ENCODE peak calls at places on chromosomes 3 and 15, in ten cellular contexts. X, C, A, V, J, M, I, Y, B and H are unnamed samples.

GRCh38 chr3:120767106-120767505 is 24.6 kb downstream of the GTF2E1 start:
- DNase-seq in I (no peak), B (no peak), A (no peak), C (no peak), X (no peak), J (no peak), M (no peak), V (peak; percentile 71), Y (peak; percentile 37), H (no peak)

GRCh38 chr3:165459924-165460540 is 263.8 kb upstream of the SLITRK3 start:
- DNase-seq in C (no peak), J (no peak), Y (no peak), A (no peak), I (peak; percentile 41), M (no peak), B (no peak), X (no peak), V (no peak), H (no peak)

GRCh38 chr15:41690636-41691035 is 30.4 kb downstream of the MGA start:
- DNase-seq in M (no peak), V (no peak), A (no peak), I (no peak), J (no peak), C (no peak), X (no peak), B (no peak), Y (no peak), H (no peak)

GRCh38 chr3:46759239-46760152 is 41.8 kb upstream of the PRSS50 start:
- DNase-seq in I (no peak), J (no peak), X (no peak), V (no peak), M (no peak), A (no peak), C (no peak), B (no peak), Y (no peak), H (no peak)

GRCh38 chr3:160574636-160575035 is 9.3 kb upstream of the KPNA4 start:
- DNase-seq in J (no peak), X (no peak), C (no peak), A (no peak), M (no peak), V (no peak), Y (no peak), B (no peak), I (no peak), H (no peak)

GRCh38 chr15:68444336-68444735 is 12.4 kb upstream of the ITGA11 start:
- DNase-seq in Y (no peak), M (no peak), X (no peak), B (no peak), A (no peak), J (no peak), C (no peak), V (no peak), I (no peak), H (no peak)

GRCh38 chr15:72507402-72507801 is 33.3 kb downstream of the ARIH1 start:
- DNase-seq in A (no peak), C (no peak), X (no peak), B (no peak), V (no peak), I (no peak), J (no peak), Y (no peak), M (no peak), H (no peak)

GRCh38 chr15:85443593-85444328 is 63.4 kb downstream of the AKAP13 start:
- DNase-seq in J (no peak), X (no peak), I (peak; percentile 88), C (no peak), A (peak; percentile 47), V (peak; percentile 70), B (no peak), M (peak; percentile 33), Y (no peak), H (no peak)

GRCh38 chr3:94252316-94252715 is 189.5 kb downstream of the NSUN3 start:
- DNase-seq in Y (no peak), M (no peak), V (no peak), J (no peak), C (no peak), B (no peak), X (no peak), I (no peak), A (no peak), H (no peak)

GRCh38 chr3:94246136-94246535 is 183.3 kb downstream of the NSUN3 start:
- DNase-seq in V (no peak), J (no peak), Y (no peak), X (no peak), M (peak; percentile 45), B (no peak), C (no peak), A (no peak), I (no peak), H (no peak)

DNA sequence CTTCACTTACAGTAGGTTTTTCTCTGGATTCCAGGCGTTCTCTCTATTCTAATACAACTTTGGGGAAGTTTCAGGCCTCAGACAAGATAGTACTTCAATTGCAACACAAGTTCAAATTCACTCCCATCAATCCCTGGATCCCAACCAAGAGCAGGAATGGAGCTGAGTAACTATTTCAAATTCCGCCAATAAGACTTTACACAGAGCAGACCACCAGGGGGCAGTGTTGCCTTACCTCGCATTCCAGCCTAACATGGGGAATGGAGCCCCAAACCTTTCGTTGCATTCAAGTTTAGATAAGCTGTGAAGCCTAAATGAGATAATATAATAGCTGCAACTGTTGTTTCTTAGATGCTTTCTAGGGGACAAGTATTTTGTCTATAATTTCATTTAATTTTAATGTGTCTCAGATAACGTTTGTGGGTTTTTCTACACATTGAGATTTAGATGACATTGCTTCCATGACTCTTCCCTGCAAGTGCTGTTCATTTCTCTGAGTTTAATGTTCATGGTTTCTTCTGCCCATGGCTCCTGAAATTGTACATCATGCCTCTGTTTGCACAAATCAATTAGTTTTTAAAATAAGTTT is 186.7 kb downstream of the NSUN3 start:
- DNase-seq in J (no peak), A (peak; percentile 35), C (peak; percentile 69), Y (peak; percentile 30), X (no peak), B (no peak), V (peak; percentile 82), I (peak; percentile 47), M (peak; percentile 80), H (no peak)
- TF ChIP-seq CTCF in J (peak; percentile 79), A (peak; percentile 76), C (peak; percentile 47), Y (peak; percentile 79), X (peak; percentile 59), B (peak; percentile 63), V (peak; percentile 94), I (peak; percentile 85), M (peak; percentile 85), H (peak; percentile 80)

GRCh38 chr3:141686477-141687280 is 51.4 kb upstream of the RNF7 start:
- DNase-seq in I (peak; percentile 53), A (no peak), V (peak; percentile 62), X (no peak), Y (no peak), B (no peak), C (no peak), J (no peak), M (peak; percentile 69), H (peak; percentile 9)
- H3K4me3 ChIP-seq in I (peak overlapping the region; percentile 26), A (no peak overlapping the region), V (peak overlapping the region; percentile 48), X (no peak overlapping the region), Y (peak overlapping the region; percentile 54), B (peak overlapping the region; percentile 65), C (peak overlapping the region; percentile 25), J (peak overlapping the region; percentile 35), M (peak overlapping the region; percentile 56), H (peak overlapping the region; percentile 19)

DNA sequence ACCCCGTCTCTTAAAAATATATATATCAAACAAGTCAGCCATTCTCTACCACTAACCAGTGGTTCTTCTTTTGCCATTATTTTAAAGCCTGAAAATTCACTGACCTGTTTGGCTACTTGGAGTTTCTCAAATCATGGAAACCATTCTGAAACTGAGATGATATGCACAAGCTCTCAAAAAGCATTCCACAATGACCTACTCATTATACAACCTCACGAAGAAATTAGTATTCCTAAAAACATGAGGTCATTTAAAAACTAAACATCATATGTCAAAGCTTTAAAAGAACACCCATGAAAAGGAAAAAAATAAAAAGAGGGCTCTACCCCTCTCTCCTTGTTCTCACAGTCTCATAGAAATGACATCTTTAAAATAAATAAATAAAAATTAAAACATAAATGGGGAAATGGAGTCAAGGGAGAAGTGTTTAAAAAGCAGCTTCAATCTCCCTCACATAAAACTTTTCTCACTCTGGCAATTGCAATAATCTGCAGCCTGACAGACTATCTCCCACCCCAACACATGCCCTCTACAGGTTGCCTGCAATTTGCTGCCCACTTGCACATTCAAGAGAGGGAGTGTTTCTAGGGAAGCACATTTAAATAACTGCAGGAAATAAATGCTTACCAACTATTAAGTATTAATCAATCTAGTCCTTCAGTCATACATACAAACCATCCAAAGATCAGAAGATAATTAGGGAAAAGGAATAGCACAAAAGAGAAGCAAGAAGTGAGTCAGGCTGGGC is 73.3 kb downstream of the TRANK1 start:
- DNase-seq in M (no peak), A (no peak), I (no peak), B (no peak), J (no peak), V (no peak), X (no peak), Y (no peak), C (no peak), H (no peak)
- TF ChIP-seq CTCF in M (no peak), A (peak; percentile 21), I (no peak), B (no peak), J (no peak), V (no peak), X (no peak), Y (peak; percentile 18), C (no peak), H (no peak)

GRCh38 chr3:128380295-128380694 is 86.4 kb downstream of the DNAJB8 start:
- DNase-seq in I (no peak), X (no peak), A (no peak), M (no peak), J (no peak), V (no peak), Y (no peak), C (no peak), B (no peak), H (no peak)

GRCh38 chr3:128379768-128380167 is 86.9 kb downstream of the DNAJB8 start:
- DNase-seq in B (no peak), V (no peak), Y (no peak), C (no peak), X (no peak), J (no peak), A (no peak), I (no peak), M (no peak), H (no peak)

GRCh38 chr3:128380719-128381118 is 86.0 kb downstream of the DNAJB8 start:
- DNase-seq in X (no peak), A (no peak), M (no peak), C (no peak), V (no peak), B (no peak), Y (no peak), J (no peak), I (no peak), H (no peak)

GRCh38 chr3:128382221-128382807 is 84.4 kb downstream of the DNAJB8 start:
- DNase-seq in V (no peak), A (no peak), X (no peak), J (no peak), Y (no peak), C (peak; percentile 81), I (no peak), M (no peak), B (no peak), H (no peak)

DNA sequence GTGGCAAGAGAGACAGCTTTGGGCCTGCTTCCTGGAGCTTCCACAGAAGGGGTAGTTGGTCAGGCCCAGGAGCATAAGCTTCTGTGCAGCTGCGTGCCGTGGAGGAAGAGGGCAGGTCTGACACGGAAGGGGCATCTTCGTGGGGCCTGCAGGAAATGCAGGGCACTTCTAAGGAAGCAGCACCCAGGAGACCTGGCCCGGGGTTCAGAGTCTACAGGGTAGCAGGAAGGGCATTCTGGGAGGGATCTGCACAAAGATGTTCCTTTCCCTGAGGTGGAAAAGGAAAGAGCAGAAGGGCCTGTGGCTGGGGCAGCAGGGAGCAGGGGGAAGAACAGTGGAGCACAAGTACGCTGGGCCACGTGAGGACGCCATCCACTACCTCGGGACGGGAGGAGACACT is 85.1 kb downstream of the DNAJB8 start:
- DNase-seq in Y (no peak), X (no peak), I (no peak), M (no peak), A (no peak), C (no peak), B (no peak), V (no peak), J (no peak), H (no peak)
- H3K4me3 ChIP-seq in Y (no peak overlapping the region), X (no peak overlapping the region), I (no peak overlapping the region), M (no peak overlapping the region), A (no peak overlapping the region), C (no peak overlapping the region), B (no peak overlapping the region), V (no peak overlapping the region), J (no peak overlapping the region), H (no peak overlapping the region)